ENCODE peak calls at places on chromosomes 7 and 10, in four cellular contexts. C is thyroid gland, K is amniotic stem cell, J is H54. X is an unnamed sample.
A peak's percentile ranks its signal among the peaks of the same experiment; 100 is the strongest.

GRCh38 chr10:87844837-87845623 is 18.3 kb downstream of the KLLN start:
- DNase-seq in C (no peak), K (no peak), J (no peak), X (no peak)

GRCh38 chr7:106065560-106066500 is 46.3 kb downstream of the SYPL1 start:
- DNase-seq in C (peak; percentile 81), J (no peak), K (peak; percentile 31), X (no peak)

GRCh38 chr10:72728462-72728861 is 36.5 kb downstream of the MCU start:
- DNase-seq in C (no peak), K (no peak), J (no peak), X (no peak)

GRCh38 chr7:95840953-95841950 is 68.9 kb downstream of the DYNC1I1 start:
- DNase-seq in J (no peak), K (no peak), C (no peak), X (peak; percentile 1)

GRCh38 chr10:116158036-116158435 is 115.0 kb downstream of the GFRA1 start:
- DNase-seq in C (no peak), K (no peak), J (no peak), X (no peak)

GRCh38 chr10:98125940-98126631 is 8.4 kb upstream of the R3HCC1L start:
- DNase-seq in K (no peak), C (no peak), J (no peak), X (no peak)

GRCh38 chr10:91944880-91945630 is 21.5 kb downstream of the BTAF1 start:
- DNase-seq in C (no peak), K (no peak), J (peak; percentile 16), X (no peak)

GRCh38 chr7:105728028-105728427 is 146.7 kb upstream of the EFCAB10 start:
- DNase-seq in C (no peak), J (no peak), K (no peak), X (no peak)

GRCh38 chr7:43834463-43835251 is 34.7 kb downstream of the MRPS24 start:
- DNase-seq in K (no peak), J (no peak), C (no peak), X (no peak)

GRCh38 chr7:143415696-143416095 is 7.0 kb upstream of the EPHA1 start:
- DNase-seq in J (no peak), K (no peak), C (no peak), X (no peak)

GRCh38 chr10:15236340-15236739 is 67.8 kb upstream of the NMT2 start:
- DNase-seq in J (no peak), C (no peak), K (no peak), X (no peak)

GRCh38 chr7:1668932-1669485 is 1.1 kb upstream of the ELFN1 start:
- DNase-seq in J (peak; percentile 68), C (no peak), K (no peak), X (no peak)

GRCh38 chr10:113475381-113475807 is 77.5 kb upstream of the HABP2 start:
- DNase-seq in K (no peak), J (no peak), C (peak; percentile 80), X (no peak)

GRCh38 chr7:107446531-107446930 is 23.3 kb upstream of the GPR22 start:
- DNase-seq in K (no peak), J (peak; percentile 12), C (no peak), X (peak; percentile 25)

GRCh38 chr10:43201545-43202131 is 63.4 kb downstream of the CSGALNACT2 start:
- DNase-seq in K (no peak), C (no peak), J (no peak), X (no peak)

GRCh38 chr7:50727072-50727471 is 55.6 kb downstream of the GRB10 start:
- DNase-seq in K (no peak), C (no peak), J (no peak), X (no peak)

GRCh38 chr7:2572101-2572842 is 13.5 kb downstream of the IQCE start:
- DNase-seq in K (peak; percentile 31), C (no peak), J (peak; percentile 88), X (no peak)

GRCh38 chr7:142436601-142437000 is 178.7 kb upstream of the PRSS58 start:
- DNase-seq in J (no peak), C (no peak), K (no peak), X (no peak)

GRCh38 chr10:73239908-73240307 is 7.1 kb downstream of the DNAJC9 start:
- DNase-seq in J (no peak), K (no peak), C (no peak), X (no peak)

GRCh38 chr10:85259908-85260307 is 931.5 kb downstream of the CCSER2 start:
- DNase-seq in J (no peak), K (no peak), C (no peak), X (no peak)

GRCh38 chr10:97800474-97800873 is 28.7 kb upstream of the SFRP5 start:
- DNase-seq in C (no peak), K (no peak), J (no peak), X (no peak)

X was measured in HFF-Myc.